ENCODE peak calls at places on chromosomes 6 and 20, in four cellular contexts. A is cardiac muscle cell; D is CD8-positive, alpha-beta T cell; O is mucosa of descending colon. Y is an unnamed sample.

GRCh38 chr6:106383573-106383972 is 23.1 kb downstream of the CRYBG1 start:
- DNase-seq in A (no peak), O (no peak), D (no peak), Y (no peak)

GRCh38 chr6:87155920-87156600 is 695 bp downstream of the ZNF292 start:
- DNase-seq in O (peak; percentile 67), A (peak; percentile 58), D (peak; percentile 56), Y (peak; percentile 84)

GRCh38 chr20:31853481-31853880 is 8.1 kb upstream of the FOXS1 start:
- DNase-seq in D (no peak), A (no peak), O (no peak), Y (peak; percentile 17)

GRCh38 chr6:119129968-119130484 is 51.6 kb upstream of the FAM184A start:
- DNase-seq in A (peak; percentile 64), O (no peak), D (no peak), Y (no peak)

GRCh38 chr6:2237001-2237400 is 8.4 kb downstream of the GMDS start:
- DNase-seq in A (peak; percentile 74), O (no peak), D (no peak), Y (no peak)

GRCh38 chr20:25226433-25227316 is 21.2 kb upstream of the PYGB start:
- DNase-seq in D (no peak), O (no peak), A (no peak), Y (no peak)

GRCh38 chr6:150867117-150867516 is 1.6 kb downstream of the MTHFD1L start:
- DNase-seq in A (peak; percentile 30), D (no peak), O (no peak), Y (no peak)

GRCh38 chr20:51862796-51863195 is 60.5 kb upstream of the SALL4 start:
- DNase-seq in D (no peak), A (no peak), O (no peak), Y (no peak)

GRCh38 chr20:3082955-3083952 is 1.3 kb downstream of the AVP start:
- DNase-seq in O (no peak), A (no peak), D (no peak), Y (no peak)

GRCh38 chr6:166156942-166157341 is 10.7 kb downstream of the TBXT start:
- DNase-seq in D (no peak), O (no peak), A (peak; percentile 36), Y (no peak)

GRCh38 chr6:3280866-3281465 is 22.2 kb downstream of the PSMG4 start:
- DNase-seq in O (no peak), D (no peak), A (peak; percentile 16), Y (no peak)

GRCh38 chr6:137745321-137745720 is 121.7 kb upstream of the TNFAIP3 start:
- DNase-seq in O (no peak), A (no peak), D (no peak), Y (no peak)

GRCh38 chr6:162576009-162576408 is 151.6 kb downstream of the PRKN start:
- DNase-seq in A (no peak), O (no peak), D (no peak), Y (no peak)

GRCh38 chr6:147274012-147274411 is 69.8 kb downstream of the STXBP5 start:
- DNase-seq in D (no peak), A (no peak), O (no peak), Y (no peak)

GRCh38 chr20:528923-529594 is 14.5 kb downstream of the CSNK2A1 start:
- DNase-seq in O (no peak), D (no peak), A (peak; percentile 73), Y (no peak)

GRCh38 chr6:4848382-4849068 is 72.3 kb downstream of the CDYL start:
- DNase-seq in A (no peak), D (no peak), O (peak; percentile 38), Y (peak; percentile 55)

GRCh38 chr6:44072959-44073611 is 54.2 kb downstream of the MRPL14 start:
- DNase-seq in D (peak; percentile 72), O (peak; percentile 86), A (peak; percentile 91), Y (peak; percentile 83)

GRCh38 chr6:11616200-11616611 is 78.7 kb downstream of the TMEM170B start:
- DNase-seq in D (no peak), O (no peak), A (peak; percentile 50), Y (no peak)

GRCh38 chr6:8539446-8539845 is 104.1 kb upstream of the SLC35B3 start:
- DNase-seq in O (no peak), D (no peak), A (peak; percentile 4), Y (no peak)

GRCh38 chr6:3775906-3776305 is 24.4 kb upstream of the PXDC1 start:
- DNase-seq in A (no peak), D (no peak), O (no peak), Y (no peak)

GRCh38 chr6:45584127-45584526 is 206.4 kb upstream of the SUPT3H start:
- DNase-seq in O (no peak), D (no peak), A (no peak), Y (no peak)

GRCh38 chr6:32459781-32460424 is 20.2 kb downstream of the HLA-DRA start:
- DNase-seq in O (no peak), D (no peak), A (no peak), Y (no peak)

GRCh38 chr6:82362868-82363267 is 749 bp upstream of the TPBG start:
- DNase-seq in A (peak; percentile 77), D (no peak), O (no peak), Y (no peak)

GRCh38 chr20:18728165-18728866 is 85.3 kb upstream of the SCP2D1 start:
- DNase-seq in A (no peak), O (no peak), D (no peak), Y (no peak)

GRCh38 chr6:67814262-67814661 is 820.8 kb upstream of the ADGRB3 start:
- DNase-seq in A (no peak), D (no peak), O (no peak), Y (no peak)

GRCh38 chr6:148203970-148204369 is 138.7 kb upstream of the SASH1 start:
- DNase-seq in D (peak; percentile 51), O (peak; percentile 26), A (peak; percentile 88), Y (no peak)

GRCh38 chr20:57847104-57847503 is 137.3 kb upstream of the PMEPA1 start:
- DNase-seq in O (no peak), D (peak; percentile 23), A (no peak), Y (no peak)

GRCh38 chr6:157233686-157234085 is 89.6 kb downstream of the TMEM242 start:
- DNase-seq in A (no peak), O (no peak), D (no peak), Y (no peak)

GRCh38 chr6:157273756-157274088 is 49.6 kb downstream of the TMEM242 start:
- DNase-seq in D (peak; percentile 84), A (peak; percentile 43), O (peak; percentile 52), Y (peak; percentile 39)

GRCh38 chr6:13444604-13445003 is 42.8 kb downstream of the GFOD1 start:
- DNase-seq in A (no peak), O (peak; percentile 29), D (no peak), Y (no peak)

GRCh38 chr6:29141606-29142005 is 29.1 kb upstream of the OR2J2 start:
- DNase-seq in D (no peak), O (no peak), A (no peak), Y (no peak)

GRCh38 chr20:53621482-53622246 is 28.0 kb upstream of the ZNF217 start:
- DNase-seq in O (peak; percentile 59), A (peak; percentile 95), D (peak; percentile 54), Y (no peak)

GRCh38 chr6:49457771-49458170 is 5.3 kb downstream of the MMUT start:
- DNase-seq in A (peak; percentile 0), D (no peak), O (no peak), Y (no peak)

GRCh38 chr20:50790651-50791277 is 4.1 kb upstream of the BCAS4 start:
- DNase-seq in O (peak; percentile 95), A (peak; percentile 96), D (peak; percentile 89), Y (peak; percentile 92)
- TF ChIP-seq CTCF in O (peak; percentile 83), A (peak; percentile 86), D (peak; percentile 74), Y (peak; percentile 51)

GRCh38 chr6:6105472-6106036 is 98.8 kb upstream of the NRN1 start:
- DNase-seq in D (no peak), A (no peak), O (peak; percentile 35), Y (peak; percentile 22)
- TF ChIP-seq CTCF in D (no peak), A (no peak), O (no peak), Y (peak; percentile 45)

GRCh38 chr6:75096986-75097385 is 108.9 kb downstream of the COL12A1 start:
- DNase-seq in O (no peak), D (no peak), A (no peak), Y (no peak)

GRCh38 chr6:75098709-75099108 is 107.1 kb downstream of the COL12A1 start:
- DNase-seq in A (peak; percentile 96), O (peak; percentile 51), D (no peak), Y (no peak)

GRCh38 chr6:75090574-75090973 is 115.3 kb downstream of the COL12A1 start:
- DNase-seq in D (no peak), A (no peak), O (no peak), Y (no peak)

GRCh38 chr6:75089921-75090320 is 115.9 kb downstream of the COL12A1 start:
- DNase-seq in A (no peak), O (no peak), D (no peak), Y (no peak)

DNA sequence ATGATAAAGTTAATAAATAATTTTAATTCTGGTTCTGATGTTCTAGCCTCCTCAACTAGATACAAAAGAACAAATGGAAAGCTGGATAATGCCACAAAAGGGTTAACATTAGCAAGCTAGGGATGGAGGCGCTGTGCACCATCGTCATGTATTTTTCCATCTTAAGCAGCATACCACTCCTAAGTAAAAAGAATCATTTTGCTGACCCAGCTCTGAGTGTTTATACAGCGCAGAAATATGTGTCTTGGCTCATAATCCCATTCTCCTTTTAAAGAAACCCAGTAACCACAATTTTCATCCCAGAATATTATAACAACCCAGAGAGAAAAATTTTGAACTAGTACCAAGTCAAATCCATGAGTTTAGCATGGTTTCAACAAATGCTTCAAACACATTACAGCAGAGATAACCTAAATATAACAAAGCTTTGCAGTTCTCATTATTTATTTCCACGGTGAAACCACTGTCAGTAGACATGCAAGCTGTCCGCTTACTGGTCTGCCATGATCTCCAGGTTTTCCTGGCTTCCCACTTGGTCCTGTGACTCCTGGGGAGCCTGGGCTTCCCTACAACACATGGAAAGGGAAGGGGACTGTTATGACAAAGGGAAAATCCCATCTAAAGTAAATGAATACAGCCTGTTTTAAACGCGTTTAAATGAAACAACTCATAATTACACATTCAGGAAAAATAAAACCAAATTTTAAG is 111.1 kb downstream of the COL12A1 start:
- DNase-seq in D (no peak), A (peak; percentile 87), O (no peak), Y (no peak)
- TF ChIP-seq CTCF in D (no peak), A (peak; percentile 19), O (no peak), Y (no peak)

GRCh38 chr20:38338849-38339520 is 7.3 kb upstream of the LBP start:
- DNase-seq in D (no peak), O (peak; percentile 27), A (peak; percentile 53), Y (no peak)
- TF ChIP-seq CTCF in D (no peak), O (no peak), A (peak; percentile 35), Y (no peak)

GRCh38 chr6:30829639-30830250 is 54.6 kb upstream of the DDR1 start:
- DNase-seq in O (no peak), D (no peak), A (no peak), Y (no peak)
- TF ChIP-seq CTCF in O (no peak), D (no peak), A (no peak), Y (no peak)

GRCh38 chr20:45322952-45323383 is 14.9 kb upstream of the MATN4 start:
- DNase-seq in A (peak; percentile 73), O (peak; percentile 75), D (no peak), Y (no peak)
- TF ChIP-seq CTCF in A (peak; percentile 15), O (no peak), D (no peak), Y (no peak)